ENCODE peak calls at places on chromosomes 12 and 14, in seven cellular contexts. T is WTC11, Y is foreskin fibroblast, N is RWPE1, I is ascending aorta, X is hepatocyte, W is SK-N-SH. F is an unnamed sample.

GRCh38 chr12:38158428-38159091 is 158.0 kb upstream of the ALG10B start:
- DNase-seq in T (no peak), N (no peak), Y (no peak), W (no peak), I (no peak), X (no peak), F (no peak)

GRCh38 chr12:83514372-83514771 is 827.7 kb downstream of the TMTC2 start:
- DNase-seq in W (no peak), I (no peak), Y (no peak), N (peak; percentile 17), T (no peak), X (no peak), F (no peak)

GRCh38 chr12:65867428-65867827 is 43.1 kb downstream of the HMGA2 start:
- DNase-seq in X (no peak), I (no peak), T (no peak), N (peak; percentile 18), Y (peak; percentile 85), W (no peak), F (no peak)

GRCh38 chr12:56469007-56469930 is 891 bp downstream of the SPRYD4 start:
- DNase-seq in T (no peak), I (no peak), W (peak; percentile 59), X (no peak), N (no peak), Y (no peak), F (no peak)

GRCh38 chr12:26123482-26123980 is 1.3 kb downstream of the BHLHE41 start:
- DNase-seq in N (no peak), I (no peak), X (no peak), T (no peak), W (no peak), Y (no peak), F (no peak)

GRCh38 chr12:118840878-118841277 is 140.5 kb upstream of the SRRM4 start:
- DNase-seq in N (no peak), T (no peak), W (no peak), X (no peak), Y (no peak), I (no peak), F (no peak)

GRCh38 chr12:101782544-101782855 is 43.2 kb upstream of the SYCP3 start:
- DNase-seq in I (no peak), Y (peak; percentile 29), W (no peak), X (no peak), N (no peak), T (no peak), F (no peak)

GRCh38 chr14:24705840-24706239 is 71.8 kb upstream of the GZMB start:
- DNase-seq in Y (no peak), X (no peak), W (no peak), I (no peak), T (no peak), N (no peak), F (no peak)

GRCh38 chr14:105501504-105502291 is 10.7 kb downstream of the TEDC1 start:
- DNase-seq in I (no peak), T (no peak), X (no peak), N (no peak), Y (no peak), W (no peak), F (no peak)

GRCh38 chr12:82833461-82833860 is 146.8 kb downstream of the TMTC2 start:
- DNase-seq in N (no peak), X (no peak), I (no peak), Y (no peak), T (no peak), W (no peak), F (no peak)

GRCh38 chr12:130700492-130701401 is 15.4 kb downstream of the RIMBP2 start:
- DNase-seq in I (peak; percentile 33), N (no peak), T (no peak), Y (no peak), X (no peak), W (no peak), F (no peak)

GRCh38 chr12:109680521-109681030 is 33.0 kb upstream of the FAM222A start:
- DNase-seq in I (no peak), X (no peak), Y (no peak), T (no peak), N (no peak), W (no peak), F (no peak)

GRCh38 chr14:68232643-68233055 is 413.1 kb downstream of the RAD51B start:
- DNase-seq in I (peak; percentile 84), N (peak; percentile 84), Y (peak; percentile 97), W (no peak), T (no peak), X (peak; percentile 84), F (no peak)

GRCh38 chr12:120820885-120821510 is 83.2 kb downstream of the SPPL3 start:
- DNase-seq in I (no peak), Y (no peak), W (no peak), N (no peak), X (no peak), T (no peak), F (no peak)

GRCh38 chr14:76077340-76077739 is 74.4 kb upstream of the GPATCH2L start:
- DNase-seq in X (no peak), W (no peak), Y (no peak), N (no peak), T (no peak), I (no peak), F (no peak)

GRCh38 chr14:59511916-59512530 is 27.7 kb downstream of the JKAMP start:
- DNase-seq in N (peak; percentile 12), Y (no peak), X (no peak), T (peak; percentile 67), W (peak; percentile 61), I (no peak), F (peak; percentile 44)

GRCh38 chr14:80212025-80212402 is 710 bp upstream of the DIO2 start:
- DNase-seq in X (peak; percentile 49), I (no peak), W (no peak), T (no peak), Y (no peak), N (peak; percentile 5), F (no peak)

DNA sequence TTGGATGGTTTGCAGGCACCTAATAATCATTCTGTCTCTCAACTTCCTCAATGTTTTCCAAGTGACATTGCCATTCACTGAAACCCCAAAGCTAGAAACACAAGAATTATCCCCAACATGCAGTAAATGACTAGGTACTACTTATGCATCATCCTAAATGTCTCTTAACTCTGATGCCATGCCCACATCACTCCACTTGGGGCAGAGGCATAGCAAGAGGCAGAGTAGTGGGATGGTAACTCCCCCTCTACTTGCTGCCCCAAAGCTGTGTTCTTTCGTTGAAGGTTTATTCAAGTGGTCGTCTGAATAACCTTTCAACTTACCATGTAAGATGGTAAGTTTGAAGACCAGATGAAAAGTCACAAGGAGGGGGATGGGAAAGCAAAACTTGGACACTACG is 77.9 kb upstream of the SOX5 start:
- DNase-seq in I (no peak), T (no peak), N (no peak), X (no peak), W (no peak), Y (no peak), F (no peak)
- TF ChIP-seq CTCF in I (no peak), T (no peak), N (no peak), X (no peak), W (peak; percentile 9), Y (no peak), F (peak; percentile 25)

DNA sequence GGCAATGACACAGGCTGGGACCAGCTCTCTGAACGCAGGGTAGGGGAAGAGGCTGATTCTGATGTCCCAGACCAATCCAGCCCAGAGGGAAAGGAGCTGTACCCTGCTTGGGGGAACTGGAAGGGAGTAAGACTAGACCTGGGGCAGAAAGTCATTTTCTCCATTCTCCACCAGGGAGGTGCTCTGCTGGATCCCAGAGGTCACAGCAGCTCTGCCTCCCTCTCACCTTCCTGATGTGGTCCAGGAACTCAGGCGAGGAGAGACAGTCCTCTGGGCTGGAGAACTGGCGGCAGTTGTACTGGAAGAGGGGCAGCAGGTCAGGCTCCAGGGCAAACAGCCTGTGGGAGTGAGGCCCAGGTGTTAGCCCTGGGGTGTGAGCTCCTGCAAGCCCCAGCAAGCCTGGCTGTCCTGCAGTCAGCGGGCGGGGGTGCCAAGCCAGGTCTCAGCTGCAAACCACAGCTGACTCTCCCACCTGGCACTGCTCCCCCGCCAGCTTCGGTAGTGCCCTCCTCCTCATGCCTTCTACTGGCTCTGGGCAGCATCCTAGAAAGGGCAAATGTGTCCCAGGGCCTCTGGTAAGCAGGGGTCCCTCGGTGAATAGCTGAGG is 1.9 kb downstream of the NGB start:
- DNase-seq in N (peak; percentile 66), I (no peak), W (no peak), T (no peak), X (no peak), Y (no peak), F (no peak)
- TF ChIP-seq CTCF in N (no peak), I (no peak), W (no peak), T (no peak), X (no peak), Y (no peak), F (no peak)

DNA sequence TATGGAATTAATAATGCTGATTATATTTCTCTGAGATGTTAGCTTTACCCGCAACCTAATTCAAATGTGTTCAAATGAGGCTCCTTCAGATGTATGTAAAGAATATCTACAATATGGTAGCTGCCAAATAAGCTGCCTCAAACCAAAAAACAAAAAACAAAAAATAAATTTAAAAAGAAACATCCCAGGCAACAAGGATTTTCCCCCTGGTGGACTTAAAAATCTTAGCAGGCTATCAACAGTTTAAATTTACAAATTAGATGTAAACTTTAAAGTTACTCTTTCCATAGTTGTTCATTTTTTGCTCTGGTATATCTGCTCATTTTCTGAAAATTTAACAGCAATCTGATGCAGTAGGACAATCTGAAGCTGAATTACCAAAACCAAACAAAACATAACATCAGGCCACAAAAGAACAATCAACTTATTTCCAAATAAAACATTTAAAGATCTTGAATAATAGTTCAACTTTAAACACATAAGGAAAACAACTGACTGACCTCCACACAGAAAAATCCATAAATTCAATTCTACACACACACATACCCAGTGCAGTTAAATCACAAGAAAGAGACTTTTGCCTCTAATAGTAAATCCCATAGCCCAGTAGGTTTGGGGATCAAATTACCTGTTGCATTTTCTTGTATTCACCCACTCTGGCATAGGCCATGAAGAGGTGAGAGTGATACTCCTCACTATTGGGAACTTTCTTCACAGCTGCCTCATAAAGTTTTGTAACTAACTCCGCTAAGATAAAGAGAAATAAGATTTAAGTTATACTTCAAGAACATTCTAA is 21.3 kb downstream of the NAA25 start:
- DNase-seq in Y (no peak), W (no peak), N (no peak), T (no peak), I (no peak), X (no peak), F (no peak)
- TF ChIP-seq CTCF in Y (no peak), W (peak; percentile 54), N (no peak), T (no peak), I (no peak), X (no peak), F (peak; percentile 50)

GRCh38 chr12:122641976-122642375 is 61.2 kb downstream of the HCAR2 start:
- DNase-seq in Y (peak; percentile 72), N (no peak), T (no peak), I (no peak), W (no peak), X (no peak), F (no peak)

GRCh38 chr12:122646568-122647220 is 56.5 kb downstream of the HCAR2 start:
- DNase-seq in I (no peak), T (no peak), X (no peak), N (peak; percentile 74), Y (peak; percentile 89), W (no peak), F (no peak)

DNA sequence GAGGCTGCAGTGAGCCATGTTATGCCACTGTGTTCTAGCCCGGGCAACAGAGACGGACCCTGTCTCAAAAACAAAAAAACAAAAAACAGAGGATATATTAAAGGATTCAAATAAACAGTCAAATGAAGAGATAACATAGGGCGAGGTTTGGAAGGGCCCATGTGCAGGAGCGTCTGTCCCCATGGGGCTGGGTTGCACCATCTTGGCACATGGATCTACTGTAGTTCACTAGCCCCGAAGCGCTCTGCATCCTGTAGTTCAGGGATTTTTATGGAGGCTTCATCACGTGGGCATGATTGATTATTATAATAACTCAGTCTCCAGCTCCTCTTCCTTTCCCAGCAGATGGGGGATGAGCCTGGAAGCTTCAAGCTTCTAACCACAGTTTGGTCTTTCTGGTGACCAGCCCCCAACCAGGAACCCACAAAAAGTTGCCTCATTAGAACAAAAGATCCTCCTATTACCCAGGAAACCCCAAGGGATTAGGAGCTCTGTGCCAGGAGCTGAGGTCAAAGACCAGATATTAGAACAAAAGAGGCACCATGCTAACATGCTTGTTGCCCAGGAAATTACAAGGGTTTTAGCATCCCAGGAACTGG is 59.9 kb downstream of the HCAR2 start:
- DNase-seq in I (no peak), W (no peak), N (no peak), X (no peak), T (no peak), Y (no peak), F (no peak)
- TF ChIP-seq CTCF in I (no peak), W (no peak), N (no peak), X (no peak), T (no peak), Y (no peak), F (no peak)

F was measured in neural crest cell.